ENCODE peak calls at places on chromosomes 7 and 10, in four cellular contexts. B, T, P and C are unnamed samples.

GRCh38 chr7:105690286-105690915 is 109.1 kb upstream of the EFCAB10 start:
- DNase-seq in T (no peak), P (no peak), B (no peak), C (no peak)

GRCh38 chr7:72152171-72153131 is 259.7 kb downstream of the CALN1 start:
- DNase-seq in T (no peak), P (peak), B (no peak), C (no peak)

GRCh38 chr10:114607358-114607998 is 50.6 kb downstream of the ABLIM1 start:
- DNase-seq in T (no peak), P (no peak), B (peak), C (no peak)

GRCh38 chr7:121442845-121443244 is 46.7 kb upstream of the FAM3C start:
- DNase-seq in T (peak), P (no peak), B (peak), C (no peak)

GRCh38 chr7:112997831-112998230 is 88.8 kb downstream of the GPR85 start:
- DNase-seq in P (no peak), B (no peak), T (no peak), C (no peak)

GRCh38 chr10:78451592-78451991 is 417.9 kb downstream of the RPS24 start:
- DNase-seq in P (no peak), T (no peak), B (no peak), C (peak)

GRCh38 chr10:132372516-132373095 is 24.4 kb upstream of the PWWP2B start:
- DNase-seq in B (no peak), P (no peak), T (no peak), C (peak)

GRCh38 chr10:61758440-61758839 is 95.7 kb downstream of the CABCOCO1 start:
- DNase-seq in B (no peak), P (no peak), T (no peak), C (no peak)

GRCh38 chr7:11181590-11181989 is 207.9 kb downstream of the PHF14 start:
- DNase-seq in P (no peak), T (no peak), B (no peak), C (no peak)

GRCh38 chr10:71431216-71431944 is 34.7 kb downstream of the CDH23 start:
- DNase-seq in P (no peak), B (no peak), T (no peak), C (no peak)

GRCh38 chr7:151704969-151705743 is 171.8 kb downstream of the PRKAG2 start:
- DNase-seq in T (no peak), B (no peak), P (no peak), C (no peak)

GRCh38 chr7:79453558-79454324 is at the start of gene MAGI2:
- DNase-seq in T (peak), P (no peak), B (no peak), C (peak)

GRCh38 chr7:156612930-156613329 is 27.6 kb upstream of the RNF32 start:
- DNase-seq in P (peak), B (no peak), T (no peak), C (no peak)

GRCh38 chr7:88686468-88687229 is 72.9 kb upstream of the ZNF804B start:
- DNase-seq in P (no peak), T (no peak), B (no peak), C (no peak)

GRCh38 chr7:120985130-120985758 is 3.3 kb upstream of the CPED1 start:
- DNase-seq in P (no peak), B (no peak), T (no peak), C (no peak)

GRCh38 chr10:80596391-80597257 is 58.9 kb downstream of the SH2D4B start:
- DNase-seq in P (no peak), B (peak), T (peak), C (no peak)

GRCh38 chr10:97024181-97025073 is 161.3 kb downstream of the SLIT1 start:
- DNase-seq in P (no peak), B (peak), T (peak), C (no peak)

GRCh38 chr10:35783305-35783838 is 141.3 kb upstream of the FZD8 start:
- DNase-seq in B (peak), T (peak), P (no peak), C (no peak)

GRCh38 chr10:122348512-122348911 is 26.0 kb upstream of the PLEKHA1 start:
- DNase-seq in B (no peak), T (peak), P (no peak), C (no peak)

GRCh38 chr10:10055656-10056445 is 961.8 kb upstream of the CELF2 start:
- DNase-seq in B (no peak), T (no peak), P (no peak), C (no peak)

GRCh38 chr7:11206131-11206921 is 232.7 kb downstream of the PHF14 start:
- DNase-seq in P (no peak), B (no peak), T (no peak), C (no peak)

GRCh38 chr7:113179313-113179712 is 61.0 kb upstream of the SMIM30 start:
- DNase-seq in B (no peak), P (no peak), T (peak), C (no peak)

GRCh38 chr7:43560742-43561330 is 22.1 kb upstream of the STK17A start:
- DNase-seq in B (peak), P (no peak), T (no peak), C (no peak)

GRCh38 chr10:132947843-132948242 is 5.5 kb upstream of the CFAP46 start:
- DNase-seq in T (no peak), P (no peak), B (no peak), C (no peak)

GRCh38 chr10:122649903-122650302 is 49.7 kb downstream of the C10orf120 start:
- DNase-seq in B (no peak), P (no peak), T (no peak), C (no peak)

GRCh38 chr7:129530881-129531391 is 28.6 kb downstream of the SMKR1 start:
- DNase-seq in T (peak), P (no peak), B (peak), C (no peak)

GRCh38 chr10:60820093-60820769 is 42.0 kb downstream of the CDK1 start:
- DNase-seq in P (no peak), B (no peak), T (no peak), C (no peak)

GRCh38 chr7:22985436-22985835 is 28.5 kb downstream of the HYCC1 start:
- DNase-seq in B (no peak), T (no peak), P (no peak), C (no peak)

GRCh38 chr7:105345725-105346124 is 43.0 kb downstream of the SRPK2 start:
- DNase-seq in P (no peak), B (no peak), T (no peak), C (no peak)

GRCh38 chr10:126500185-126500584 is 111.9 kb upstream of the ADAM12 start:
- DNase-seq in P (no peak), T (no peak), B (peak), C (no peak)

GRCh38 chr7:157831901-157832810 is 495.4 kb downstream of the DNAJB6 start:
- DNase-seq in P (no peak), T (no peak), B (no peak), C (peak)

GRCh38 chr10:71230656-71231025 is 18.3 kb downstream of the UNC5B start:
- DNase-seq in B (no peak), T (no peak), P (no peak), C (no peak)

GRCh38 chr7:28037220-28038010 is 143.2 kb downstream of the JAZF1 start:
- DNase-seq in B (peak), P (no peak), T (peak), C (no peak)

GRCh38 chr10:68598978-68599753 is 39.0 kb downstream of the TET1 start:
- DNase-seq in T (peak), P (peak), B (no peak), C (no peak)